ENCODE peak calls at places on chromosomes 6 and 20, in five cellular contexts. One of them, this sample, is unnamed.

GRCh38 chr6:21754891-21755290 is 161.3 kb downstream of the SOX4 start:
- DNase-seq in lower lobe of right lung: no peak
- DNase-seq in DND-41: no peak
- DNase-seq in esophagus squamous epithelium: no peak
- DNase-seq in brain microvascular endothelial cell: peak; percentile 73
- DNase-seq in this sample: no peak

GRCh38 chr6:75458895-75459294 is 34.7 kb downstream of the FILIP1 start:
- DNase-seq in lower lobe of right lung: no peak
- DNase-seq in brain microvascular endothelial cell: peak; percentile 74
- DNase-seq in DND-41: no peak
- DNase-seq in esophagus squamous epithelium: no peak
- DNase-seq in this sample: no peak

GRCh38 chr6:157561929-157562810 is 181.2 kb downstream of the ZDHHC14 start:
- DNase-seq in brain microvascular endothelial cell: no peak
- DNase-seq in DND-41: no peak
- DNase-seq in esophagus squamous epithelium: no peak
- DNase-seq in lower lobe of right lung: no peak
- DNase-seq in this sample: no peak

GRCh38 chr6:134425521-134426316 is 107.8 kb upstream of the SGK1 start:
- DNase-seq in esophagus squamous epithelium: no peak
- DNase-seq in lower lobe of right lung: no peak
- DNase-seq in brain microvascular endothelial cell: peak; percentile 28
- DNase-seq in DND-41: no peak
- DNase-seq in this sample: no peak

GRCh38 chr6:33014841-33015634 is 5.6 kb upstream of the HLA-DOA start:
- DNase-seq in brain microvascular endothelial cell: peak; percentile 78
- DNase-seq in esophagus squamous epithelium: no peak
- DNase-seq in DND-41: peak; percentile 61
- DNase-seq in lower lobe of right lung: no peak
- DNase-seq in this sample: peak; percentile 48

GRCh38 chr6:144561455-144562043 is 276.4 kb downstream of the UTRN start:
- DNase-seq in esophagus squamous epithelium: no peak
- DNase-seq in brain microvascular endothelial cell: no peak
- DNase-seq in lower lobe of right lung: no peak
- DNase-seq in DND-41: no peak
- DNase-seq in this sample: no peak

GRCh38 chr6:101290346-101290745 is 103.2 kb upstream of the GRIK2 start:
- DNase-seq in esophagus squamous epithelium: no peak
- DNase-seq in DND-41: no peak
- DNase-seq in lower lobe of right lung: no peak
- DNase-seq in brain microvascular endothelial cell: no peak
- DNase-seq in this sample: no peak

GRCh38 chr6:190596-191395 is 101.5 kb upstream of the DUSP22 start:
- DNase-seq in brain microvascular endothelial cell: no peak
- DNase-seq in lower lobe of right lung: peak; percentile 22
- DNase-seq in DND-41: no peak
- DNase-seq in esophagus squamous epithelium: no peak
- DNase-seq in this sample: no peak

GRCh38 chr6:90105766-90106165 is 190.9 kb downstream of the BACH2 start:
- DNase-seq in brain microvascular endothelial cell: no peak
- DNase-seq in esophagus squamous epithelium: no peak
- DNase-seq in lower lobe of right lung: no peak
- DNase-seq in DND-41: no peak
- DNase-seq in this sample: no peak

GRCh38 chr6:83707829-83708545 is 914 bp downstream of the SNAP91 start:
- DNase-seq in DND-41: no peak
- DNase-seq in brain microvascular endothelial cell: no peak
- DNase-seq in esophagus squamous epithelium: no peak
- DNase-seq in lower lobe of right lung: no peak
- DNase-seq in this sample: no peak

GRCh38 chr6:151239603-151240035 is at the start of gene AKAP12:
- DNase-seq in esophagus squamous epithelium: no peak
- DNase-seq in DND-41: no peak
- DNase-seq in brain microvascular endothelial cell: no peak
- DNase-seq in lower lobe of right lung: no peak
- DNase-seq in this sample: no peak

GRCh38 chr6:161544801-161545490 is 271.1 kb upstream of the AGPAT4 start:
- DNase-seq in brain microvascular endothelial cell: no peak
- DNase-seq in lower lobe of right lung: no peak
- DNase-seq in esophagus squamous epithelium: no peak
- DNase-seq in DND-41: no peak
- DNase-seq in this sample: peak; percentile 45

GRCh38 chr6:170251776-170252571 is 38.9 kb downstream of the DLL1 start:
- DNase-seq in esophagus squamous epithelium: no peak
- DNase-seq in brain microvascular endothelial cell: no peak
- DNase-seq in lower lobe of right lung: no peak
- DNase-seq in DND-41: no peak
- DNase-seq in this sample: no peak

GRCh38 chr6:111666812-111667211 is 61.1 kb upstream of the TRAF3IP2 start:
- DNase-seq in esophagus squamous epithelium: no peak
- DNase-seq in lower lobe of right lung: no peak
- DNase-seq in DND-41: no peak
- DNase-seq in brain microvascular endothelial cell: no peak
- DNase-seq in this sample: no peak

GRCh38 chr6:23414204-23414501 is 711.9 kb upstream of the NRSN1 start:
- DNase-seq in brain microvascular endothelial cell: peak; percentile 42
- DNase-seq in DND-41: no peak
- DNase-seq in esophagus squamous epithelium: no peak
- DNase-seq in lower lobe of right lung: no peak
- DNase-seq in this sample: peak; percentile 56

GRCh38 chr6:14811760-14812428 is 434.0 kb upstream of the JARID2 start:
- DNase-seq in lower lobe of right lung: no peak
- DNase-seq in DND-41: no peak
- DNase-seq in esophagus squamous epithelium: no peak
- DNase-seq in brain microvascular endothelial cell: peak; percentile 37
- DNase-seq in this sample: no peak

GRCh38 chr6:151440930-151441329 is 11.0 kb downstream of the RMND1 start:
- DNase-seq in esophagus squamous epithelium: no peak
- DNase-seq in lower lobe of right lung: no peak
- DNase-seq in DND-41: no peak
- DNase-seq in brain microvascular endothelial cell: no peak
- DNase-seq in this sample: no peak

GRCh38 chr20:48056218-48056617 is 270.9 kb upstream of the SULF2 start:
- DNase-seq in brain microvascular endothelial cell: no peak
- DNase-seq in DND-41: no peak
- DNase-seq in esophagus squamous epithelium: no peak
- DNase-seq in lower lobe of right lung: no peak
- DNase-seq in this sample: no peak

GRCh38 chr6:135008072-135008940 is 46.3 kb downstream of the HBS1L start:
- DNase-seq in DND-41: no peak
- DNase-seq in lower lobe of right lung: no peak
- DNase-seq in brain microvascular endothelial cell: no peak
- DNase-seq in esophagus squamous epithelium: no peak
- DNase-seq in this sample: no peak

GRCh38 chr6:144279484-144280150 is 5.5 kb upstream of the UTRN start:
- DNase-seq in esophagus squamous epithelium: no peak
- DNase-seq in brain microvascular endothelial cell: no peak
- DNase-seq in DND-41: no peak
- DNase-seq in lower lobe of right lung: no peak
- DNase-seq in this sample: no peak

GRCh38 chr6:24719125-24719931 is at the start of gene C6orf62:
- DNase-seq in lower lobe of right lung: peak; percentile 65
- DNase-seq in esophagus squamous epithelium: no peak
- DNase-seq in DND-41: peak; percentile 43
- DNase-seq in brain microvascular endothelial cell: peak; percentile 8
- DNase-seq in this sample: peak; percentile 2

GRCh38 chr6:162964703-162965140 is 236.9 kb downstream of the PACRG start:
- DNase-seq in brain microvascular endothelial cell: peak; percentile 99
- DNase-seq in esophagus squamous epithelium: no peak
- DNase-seq in DND-41: no peak
- DNase-seq in lower lobe of right lung: no peak
- DNase-seq in this sample: peak; percentile 75

GRCh38 chr6:82118150-82118562 is 129.4 kb downstream of the IBTK start:
- DNase-seq in esophagus squamous epithelium: no peak
- DNase-seq in DND-41: peak; percentile 7
- DNase-seq in brain microvascular endothelial cell: no peak
- DNase-seq in lower lobe of right lung: no peak
- DNase-seq in this sample: no peak

DNA sequence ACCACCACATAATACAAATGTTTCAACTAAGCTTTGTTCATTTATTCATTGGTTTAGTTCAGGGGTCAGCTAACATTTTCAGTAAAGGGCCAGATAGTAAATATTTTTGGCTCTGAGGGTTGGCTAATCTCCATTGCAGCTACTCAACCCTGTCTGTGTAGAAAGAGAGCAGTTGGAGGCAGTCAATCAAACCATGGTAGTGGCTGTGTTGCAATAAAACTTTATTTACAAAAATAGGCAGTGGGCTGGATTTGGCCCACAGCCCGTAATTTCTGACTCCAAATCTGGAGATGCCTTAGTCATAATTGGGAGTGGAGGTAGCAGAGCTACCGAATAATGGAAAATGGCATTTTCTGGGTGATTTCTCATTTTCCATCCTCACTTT is 242.5 kb upstream of the ZFP64 start:
- DNase-seq in brain microvascular endothelial cell: no peak
- DNase-seq in esophagus squamous epithelium: no peak
- DNase-seq in DND-41: no peak
- DNase-seq in lower lobe of right lung: no peak
- DNase-seq in this sample: no peak
- TF ChIP-seq CTCF in brain microvascular endothelial cell: no peak
- TF ChIP-seq CTCF in esophagus squamous epithelium: no peak
- TF ChIP-seq CTCF in DND-41: no peak
- TF ChIP-seq CTCF in lower lobe of right lung: no peak
- TF ChIP-seq CTCF in this sample: no peak

DNA sequence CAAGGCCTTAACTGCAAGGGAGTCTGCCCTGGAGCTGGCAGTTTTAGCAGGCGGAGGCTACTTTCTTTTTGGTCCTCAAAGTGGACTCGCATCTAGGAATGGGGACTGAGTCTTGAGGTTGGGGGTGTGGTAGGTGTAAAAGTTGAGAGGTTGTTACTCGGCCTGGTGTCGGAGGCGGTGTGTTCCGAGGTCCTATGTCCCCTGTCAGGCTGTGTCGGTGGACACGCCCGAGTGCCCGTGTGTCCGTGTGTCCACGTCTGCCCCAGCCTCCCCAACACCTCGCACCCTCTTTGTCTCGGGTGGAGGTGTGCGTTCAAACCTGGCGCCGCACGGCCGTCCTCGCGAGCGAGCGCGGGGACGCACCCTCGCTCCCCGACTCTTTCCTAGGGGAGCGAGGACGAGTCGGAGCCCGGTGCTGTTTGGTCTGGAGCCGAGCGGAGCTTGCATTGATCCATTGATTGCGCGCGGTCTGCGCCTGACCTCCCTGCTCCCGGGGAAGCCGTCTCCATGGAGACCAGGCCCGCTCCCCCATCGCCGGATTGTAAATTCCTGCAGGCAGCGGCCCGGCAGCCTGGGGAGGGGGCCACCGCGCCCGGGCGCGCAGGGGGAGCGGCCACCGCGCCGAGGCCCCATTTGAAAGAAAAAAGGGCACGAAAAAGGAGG is 464 bp upstream of the SCUBE3 start:
- DNase-seq in esophagus squamous epithelium: no peak
- DNase-seq in DND-41: no peak
- DNase-seq in lower lobe of right lung: no peak
- DNase-seq in brain microvascular endothelial cell: no peak
- DNase-seq in this sample: no peak
- H3K4me3 ChIP-seq in esophagus squamous epithelium: peak overlapping the region; percentile 48
- H3K4me3 ChIP-seq in DND-41: no peak overlapping the region
- H3K4me3 ChIP-seq in lower lobe of right lung: peak overlapping the region; percentile 58
- H3K4me3 ChIP-seq in brain microvascular endothelial cell: peak overlapping the region; percentile 62
- H3K4me3 ChIP-seq in this sample: peak overlapping the region; percentile 51

GRCh38 chr6:3398165-3398562 is 58.7 kb downstream of the SLC22A23 start:
- DNase-seq in lower lobe of right lung: no peak
- DNase-seq in DND-41: no peak
- DNase-seq in esophagus squamous epithelium: no peak
- DNase-seq in brain microvascular endothelial cell: no peak
- DNase-seq in this sample: no peak

GRCh38 chr6:3397229-3398164 is 59.4 kb downstream of the SLC22A23 start:
- DNase-seq in DND-41: no peak
- DNase-seq in lower lobe of right lung: no peak
- DNase-seq in brain microvascular endothelial cell: no peak
- DNase-seq in esophagus squamous epithelium: no peak
- DNase-seq in this sample: no peak

GRCh38 chr6:3398755-3399671 is 57.8 kb downstream of the SLC22A23 start:
- DNase-seq in lower lobe of right lung: no peak
- DNase-seq in esophagus squamous epithelium: no peak
- DNase-seq in DND-41: no peak
- DNase-seq in brain microvascular endothelial cell: no peak
- DNase-seq in this sample: no peak

GRCh38 chr6:3394671-3395070 is 62.2 kb downstream of the SLC22A23 start:
- DNase-seq in esophagus squamous epithelium: no peak
- DNase-seq in lower lobe of right lung: no peak
- DNase-seq in DND-41: no peak
- DNase-seq in brain microvascular endothelial cell: no peak
- DNase-seq in this sample: no peak

GRCh38 chr6:3396503-3397180 is 60.2 kb downstream of the SLC22A23 start:
- DNase-seq in DND-41: no peak
- DNase-seq in brain microvascular endothelial cell: no peak
- DNase-seq in lower lobe of right lung: no peak
- DNase-seq in esophagus squamous epithelium: no peak
- DNase-seq in this sample: no peak
- TF ChIP-seq CTCF in DND-41: no peak
- TF ChIP-seq CTCF in brain microvascular endothelial cell: no peak
- TF ChIP-seq CTCF in lower lobe of right lung: no peak
- TF ChIP-seq CTCF in esophagus squamous epithelium: no peak
- TF ChIP-seq CTCF in this sample: no peak

GRCh38 chr6:7939186-7939863 is 28.7 kb upstream of the TXNDC5 start:
- DNase-seq in esophagus squamous epithelium: no peak
- DNase-seq in brain microvascular endothelial cell: no peak
- DNase-seq in lower lobe of right lung: no peak
- DNase-seq in DND-41: no peak
- DNase-seq in this sample: no peak

GRCh38 chr6:7938562-7939185 is 28.1 kb upstream of the TXNDC5 start:
- DNase-seq in brain microvascular endothelial cell: no peak
- DNase-seq in lower lobe of right lung: no peak
- DNase-seq in esophagus squamous epithelium: no peak
- DNase-seq in DND-41: no peak
- DNase-seq in this sample: no peak

DNA sequence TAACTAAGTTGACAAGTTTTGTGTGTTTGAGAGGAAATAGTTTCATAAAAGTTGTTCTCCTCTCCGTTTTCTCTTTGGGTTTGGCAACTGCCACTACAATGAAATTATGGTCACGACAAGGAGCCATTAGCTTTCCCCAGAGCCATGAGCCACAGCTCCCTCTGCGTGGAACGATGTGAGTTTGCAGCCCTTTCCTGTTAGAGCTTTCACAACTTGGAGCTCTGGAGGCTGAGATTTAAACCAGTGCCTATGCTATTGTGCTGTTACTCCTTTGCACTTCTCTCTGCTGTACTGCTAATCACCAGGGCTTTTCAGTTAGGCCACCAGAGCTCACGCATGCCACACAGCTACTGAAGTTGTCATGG is 29.3 kb upstream of the TXNDC5 start:
- DNase-seq in brain microvascular endothelial cell: no peak
- DNase-seq in lower lobe of right lung: no peak
- DNase-seq in DND-41: no peak
- DNase-seq in esophagus squamous epithelium: no peak
- DNase-seq in this sample: no peak
- H3K4me3 ChIP-seq in brain microvascular endothelial cell: no peak overlapping the region
- H3K4me3 ChIP-seq in lower lobe of right lung: no peak overlapping the region
- H3K4me3 ChIP-seq in DND-41: no peak overlapping the region
- H3K4me3 ChIP-seq in esophagus squamous epithelium: no peak overlapping the region
- H3K4me3 ChIP-seq in this sample: no peak overlapping the region